ENCODE peak calls at places on chromosome 11, in eight cellular contexts. P, H, M, K, Q, G, A and X are unnamed samples.
A peak's percentile ranks its signal among the peaks of the same experiment; 100 is the strongest.

GRCh38 chr11:42824067-42824466 is 487.7 kb upstream of the API5 start:
- DNase-seq in P (no peak), H (no peak), M (no peak), K (no peak), Q (no peak), G (no peak), A (no peak), X (no peak)

GRCh38 chr11:65419773-65420481 is 2.7 kb upstream of the NEAT1 start:
- DNase-seq in P (peak; percentile 59), H (no peak), M (peak; percentile 31), K (peak; percentile 89), Q (peak; percentile 98), G (peak; percentile 86), A (no peak), X (peak; percentile 89)

GRCh38 chr11:34488855-34489557 is 24.6 kb downstream of the ELF5 start:
- DNase-seq in P (no peak), H (no peak), M (no peak), K (no peak), Q (no peak), G (no peak), A (no peak), X (no peak)

GRCh38 chr11:13701506-13701905 is 33.0 kb downstream of the FAR1 start:
- DNase-seq in P (no peak), H (no peak), M (no peak), K (no peak), Q (peak; percentile 10), G (no peak), A (no peak), X (no peak)

GRCh38 chr11:84106560-84106959 is 820.4 kb upstream of the CCDC90B start:
- DNase-seq in P (no peak), H (no peak), M (no peak), K (no peak), Q (no peak), G (no peak), A (no peak), X (no peak)

GRCh38 chr11:131373326-131373725 is 2.9 kb downstream of the NTM start:
- DNase-seq in P (no peak), H (no peak), M (no peak), K (no peak), Q (no peak), G (no peak), A (no peak), X (no peak)

GRCh38 chr11:12261551-12261950 is 115.8 kb upstream of the PARVA start:
- DNase-seq in P (no peak), H (no peak), M (no peak), K (no peak), Q (no peak), G (no peak), A (no peak), X (no peak)

GRCh38 chr11:28483072-28483867 is 375.1 kb downstream of the METTL15 start:
- DNase-seq in P (no peak), H (no peak), M (no peak), K (no peak), Q (no peak), G (no peak), A (no peak), X (no peak)

GRCh38 chr11:96114178-96115070 is 190.5 kb upstream of the MTMR2 start:
- DNase-seq in P (no peak), H (no peak), M (peak; percentile 26), K (no peak), Q (peak; percentile 93), G (no peak), A (no peak), X (no peak)

GRCh38 chr11:62716816-62717215 is 9.3 kb downstream of the GNG3 start:
- DNase-seq in P (no peak), H (no peak), M (no peak), K (no peak), Q (no peak), G (no peak), A (no peak), X (no peak)

GRCh38 chr11:60485987-60486386 is 6.6 kb upstream of the MS4A12 start:
- DNase-seq in P (peak; percentile 7), H (peak; percentile 81), M (peak; percentile 87), K (no peak), Q (peak; percentile 89), G (no peak), A (no peak), X (peak; percentile 67)

GRCh38 chr11:21944577-21944976 is 248.3 kb upstream of the ANO5 start:
- DNase-seq in P (no peak), H (no peak), M (no peak), K (no peak), Q (no peak), G (no peak), A (no peak), X (no peak)

GRCh38 chr11:4565371-4565770 is 16.2 kb upstream of the OR52I2 start:
- DNase-seq in P (no peak), H (no peak), M (no peak), K (no peak), Q (no peak), G (no peak), A (no peak), X (no peak)